ENCODE peak calls at places on chromosomes 3 and 15, in eight cellular contexts. L is fibroblast of pulmonary artery, H is dorsolateral prefrontal cortex, F is WERI-Rb-1, E is LNCaP clone FGC, U is OCI-LY7, A is breast epithelium, X is upper lobe of left lung. T is an unnamed sample.

GRCh38 chr15:42843699-42844098 is 76.9 kb downstream of the TTBK2 start:
- DNase-seq in A (no peak), L (no peak), X (no peak), H (no peak), F (no peak), E (no peak), U (no peak), T (no peak)

GRCh38 chr3:160114352-160114751 is 110.9 kb upstream of the C3orf80 start:
- DNase-seq in E (no peak), X (no peak), U (no peak), A (no peak), H (no peak), F (no peak), L (no peak), T (no peak)

GRCh38 chr15:63601026-63601726 is 4.0 kb downstream of the FBXL22 start:
- DNase-seq in A (no peak), E (no peak), X (no peak), L (peak), F (peak), U (no peak), H (no peak), T (no peak)

GRCh38 chr3:126704494-126705214 is 614 bp downstream of the CHCHD6 start:
- DNase-seq in E (no peak), X (no peak), A (no peak), F (no peak), L (no peak), U (no peak), H (no peak), T (no peak)

GRCh38 chr3:144127014-144127413 is 155.4 kb downstream of the DIPK2A start:
- DNase-seq in E (no peak), L (peak), F (no peak), H (no peak), A (no peak), X (no peak), U (no peak), T (no peak)

GRCh38 chr3:177516130-177517011 is 319.1 kb upstream of the TBL1XR1 start:
- DNase-seq in U (no peak), E (no peak), H (peak), A (no peak), L (peak), F (no peak), X (no peak), T (peak)

GRCh38 chr15:39417351-39417750 is 163.5 kb upstream of the THBS1 start:
- DNase-seq in L (no peak), A (no peak), E (no peak), H (no peak), F (no peak), X (no peak), U (no peak), T (no peak)

GRCh38 chr15:45646220-45646619 is 11.4 kb downstream of the SQOR start:
- DNase-seq in E (no peak), A (no peak), X (no peak), F (no peak), H (no peak), U (no peak), L (peak), T (peak)

GRCh38 chr15:38547255-38547997 is 17.2 kb downstream of the RASGRP1 start:
- DNase-seq in X (no peak), F (no peak), A (no peak), U (no peak), L (peak), E (no peak), H (no peak), T (no peak)

GRCh38 chr3:105253225-105253624 is 113.5 kb upstream of the ALCAM start:
- DNase-seq in A (no peak), F (no peak), X (peak), H (no peak), U (no peak), L (peak), E (peak), T (no peak)

GRCh38 chr15:70264014-70264492 is 166.3 kb upstream of the TLE3 start:
- DNase-seq in F (peak), U (no peak), A (no peak), E (no peak), H (no peak), X (no peak), L (no peak), T (peak)

GRCh38 chr15:90364251-90364650 is 12.2 kb downstream of the ZNF774 start:
- DNase-seq in U (no peak), L (peak), H (no peak), A (no peak), E (no peak), X (no peak), F (no peak), T (peak)

GRCh38 chr15:83285979-83286553 is 1.6 kb upstream of the BNC1 start:
- DNase-seq in E (no peak), A (no peak), X (no peak), L (peak), U (no peak), F (no peak), H (no peak), T (peak)

GRCh38 chr15:66764067-66764428 is 62.0 kb downstream of the SMAD6 start:
- DNase-seq in X (no peak), L (no peak), E (no peak), U (no peak), H (no peak), F (no peak), A (no peak), T (no peak)

GRCh38 chr15:60374209-60374608 is 23.6 kb downstream of the ANXA2 start:
- DNase-seq in F (no peak), A (no peak), X (no peak), E (no peak), L (no peak), U (no peak), H (no peak), T (no peak)

GRCh38 chr3:52777127-52777958 is at the start of gene ITIH1:
- DNase-seq in L (no peak), X (no peak), A (no peak), E (no peak), F (no peak), U (no peak), H (no peak), T (no peak)

GRCh38 chr15:81809543-81809942 is 236.3 kb downstream of the MEX3B start:
- DNase-seq in F (peak), H (no peak), A (no peak), U (peak), L (peak), X (no peak), E (peak), T (no peak)

GRCh38 chr3:44047796-44048195 is 193.9 kb upstream of the TOPAZ1 start:
- DNase-seq in H (no peak), A (no peak), F (no peak), U (no peak), E (no peak), L (no peak), X (no peak), T (no peak)

GRCh38 chr3:49174586-49174985 is 3.2 kb downstream of the KLHDC8B start:
- DNase-seq in L (no peak), E (no peak), A (no peak), U (no peak), X (no peak), F (no peak), H (no peak), T (no peak)

GRCh38 chr15:67720556-67721175 is 104.6 kb upstream of the SKOR1 start:
- DNase-seq in E (no peak), U (peak), F (no peak), A (no peak), X (no peak), L (no peak), H (no peak), T (no peak)

GRCh38 chr3:53140575-53141467 is 10.6 kb upstream of the RFT1 start:
- DNase-seq in H (peak), F (no peak), L (peak), E (no peak), X (no peak), U (no peak), A (no peak), T (peak)

GRCh38 chr3:149579838-149580542 is 77.8 kb downstream of the WWTR1 start:
- DNase-seq in L (no peak), F (no peak), E (no peak), X (no peak), A (no peak), U (no peak), H (no peak), T (peak)

GRCh38 chr3:117692416-117692995 is 982.9 kb downstream of the TUSC7 start:
- DNase-seq in H (no peak), E (no peak), F (no peak), A (no peak), L (peak), U (no peak), X (no peak), T (peak)

GRCh38 chr15:51380999-51381806 is 39.7 kb downstream of the GLDN start:
- DNase-seq in L (peak), E (peak), U (peak), H (peak), F (peak), A (no peak), X (peak), T (peak)

GRCh38 chr3:127158614-127159221 is 34.2 kb upstream of the PRR23E start:
- DNase-seq in H (peak), F (peak), A (peak), U (no peak), X (peak), E (no peak), L (peak), T (no peak)

GRCh38 chr15:83516935-83517334 is 69.8 kb downstream of the SH3GL3 start:
- DNase-seq in X (no peak), A (no peak), L (peak), E (no peak), F (no peak), U (no peak), H (no peak), T (peak)

GRCh38 chr3:52028572-52028971 is 27.8 kb downstream of the DUSP7 start:
- DNase-seq in H (peak), U (no peak), X (no peak), A (no peak), L (no peak), E (no peak), F (no peak), T (peak)

GRCh38 chr3:3998140-3998977 is 199.1 kb downstream of the LRRN1 start:
- DNase-seq in U (peak), E (peak), L (peak), A (no peak), F (peak), X (no peak), H (peak), T (peak)
- TF ChIP-seq CTCF in U (peak), E (peak), L (peak), A (peak), F (peak), X (peak), H (peak), T (peak)

GRCh38 chr3:29597376-29598008 is 316.6 kb downstream of the RBMS3 start:
- DNase-seq in U (no peak), E (no peak), X (no peak), L (peak), A (no peak), F (no peak), H (no peak), T (no peak)
- H3K4me3 ChIP-seq in U (no peak), E (no peak), X (no peak), L (no peak), A (no peak), F (no peak), H (no peak), T (no peak)

GRCh38 chr3:150603090-150603887 is at the start of gene SELENOT:
- DNase-seq in E (peak), A (peak), L (peak), H (peak), F (peak), X (peak), U (peak), T (peak)
- TF ChIP-seq CTCF in E (no peak), A (peak), L (peak), H (no peak), F (no peak), X (peak), U (peak), T (no peak)

DNA sequence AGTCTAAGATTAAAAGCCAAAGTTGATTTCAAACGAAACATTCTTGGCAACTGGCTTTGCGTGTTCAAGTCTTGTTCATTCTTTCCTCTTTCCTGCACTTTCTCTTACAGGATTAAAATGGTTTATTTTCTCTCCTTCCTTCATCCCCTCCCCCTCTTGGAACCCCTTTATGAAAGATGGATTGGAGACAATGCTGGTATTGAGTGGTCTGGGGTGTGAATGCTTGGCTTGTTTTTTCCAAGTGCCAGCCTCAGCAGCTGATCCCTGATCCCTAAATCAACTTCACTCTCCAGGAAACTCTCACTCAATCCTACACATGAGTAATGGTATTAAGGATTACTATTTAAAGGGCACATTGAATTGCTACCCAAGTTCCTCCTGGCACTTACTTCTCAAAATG is 750 bp upstream of the LSAMP start:
- DNase-seq in A (no peak), U (no peak), E (no peak), H (peak), L (no peak), F (no peak), X (no peak), T (no peak)
- H3K4me3 ChIP-seq in A (no peak), U (no peak), E (no peak), H (peak), L (no peak), F (no peak), X (no peak), T (no peak)

DNA sequence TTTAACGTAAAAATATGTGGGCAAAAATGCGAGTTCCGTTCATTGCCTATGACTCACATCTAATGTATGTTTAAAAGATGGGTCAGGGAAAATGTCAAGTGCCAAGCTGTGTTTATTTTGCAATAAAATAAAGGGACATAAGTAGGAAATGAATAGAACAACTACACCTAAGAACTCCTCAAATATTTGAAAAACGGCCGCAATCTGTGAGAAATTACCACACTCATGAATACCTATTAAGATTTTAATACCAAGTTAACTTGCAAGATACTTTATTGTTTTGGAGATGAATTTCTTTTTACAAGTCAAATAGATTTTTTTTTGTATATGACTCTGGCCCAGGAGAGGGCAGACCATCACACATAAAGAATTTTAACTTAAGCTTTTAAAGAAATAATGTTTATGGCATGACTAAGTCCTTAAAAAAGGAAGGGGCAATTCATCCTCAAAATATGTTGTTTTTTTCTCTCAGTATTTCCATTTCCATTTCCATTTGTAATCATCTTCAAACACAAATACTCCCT is 152.7 kb downstream of the SUCNR1 start:
- DNase-seq in E (peak), L (peak), H (no peak), A (no peak), U (no peak), F (no peak), X (no peak), T (peak)
- TF ChIP-seq CTCF in E (no peak), L (peak), H (peak), A (no peak), U (peak), F (no peak), X (peak), T (no peak)